ENCODE peak calls at places on chromosomes 16 and 17, in four cellular contexts. R is A549, P is WTC11, X is K562. A is an unnamed sample.

GRCh38 chr17:17008998-17009397 is 33.3 kb upstream of the MPRIP start:
- DNase-seq in R (no peak), P (no peak), X (no peak), A (no peak)

GRCh38 chr16:75491876-75492275 is 3.4 kb downstream of the CHST6 start:
- DNase-seq in R (peak; percentile 57), P (peak; percentile 39), X (no peak), A (no peak)

GRCh38 chr16:66520406-66521194 is 29.3 kb downstream of the TK2 start:
- DNase-seq in R (no peak), P (no peak), X (no peak), A (no peak)

GRCh38 chr17:79792984-79793923 is 3.6 kb downstream of the CBX8 start:
- DNase-seq in R (peak; percentile 85), P (peak; percentile 44), X (no peak), A (no peak)

GRCh38 chr16:3020247-3020603 is at the start of gene TNFRSF12A:
- DNase-seq in R (peak; percentile 64), P (peak; percentile 80), X (peak; percentile 87), A (peak; percentile 66)

GRCh38 chr17:44914148-44914547 is 1.2 kb downstream of the GFAP start:
- DNase-seq in R (no peak), P (no peak), X (peak; percentile 55), A (no peak)

GRCh38 chr16:19008245-19008644 is 24.5 kb downstream of the TMC7 start:
- DNase-seq in R (no peak), P (peak; percentile 19), X (no peak), A (peak; percentile 71)

GRCh38 chr17:6556121-6557039 is at the start of gene PITPNM3:
- DNase-seq in R (no peak), P (peak; percentile 42), X (peak; percentile 75), A (no peak)

GRCh38 chr16:66649636-66650205 is 45.2 kb downstream of the CMTM3 start:
- DNase-seq in R (no peak), P (no peak), X (no peak), A (no peak)

GRCh38 chr17:74281799-74282198 is 7.8 kb downstream of the DNAI2 start:
- DNase-seq in R (no peak), P (no peak), X (no peak), A (no peak)

DNA sequence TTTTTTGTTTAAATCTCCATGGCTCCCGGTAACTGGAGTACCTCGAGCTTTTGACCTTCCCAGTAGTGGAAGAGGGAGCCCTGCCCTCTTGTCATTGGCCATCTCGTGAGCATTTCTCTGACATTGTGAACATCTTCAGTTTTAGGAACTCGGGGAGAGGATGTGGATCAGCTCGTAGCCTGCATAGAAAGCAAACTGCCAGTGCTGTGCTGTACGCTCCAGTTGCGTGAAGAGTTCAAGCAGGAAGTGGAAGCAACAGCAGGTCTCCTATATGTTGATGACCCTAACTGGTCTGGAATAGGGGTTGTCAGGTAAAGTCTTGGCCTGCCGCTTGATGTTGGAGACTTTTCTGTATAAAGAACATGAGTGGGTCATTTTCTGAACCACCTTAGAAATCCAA is 24.3 kb downstream of the NTAN1 start:
- DNase-seq in R (no peak), P (no peak), X (no peak), A (no peak)
- TF ChIP-seq HMGXB4 in R (no peak), P (no peak), X (no peak), A (no peak)

GRCh38 chr17:82053556-82054263 is 2.0 kb downstream of the GPS1 start:
- DNase-seq in R (no peak), P (no peak), X (no peak), A (no peak)

GRCh38 chr17:82055965-82056728 is 4.4 kb downstream of the GPS1 start:
- DNase-seq in R (no peak), P (no peak), X (no peak), A (no peak)

GRCh38 chr17:82054351-82055022 is 2.8 kb downstream of the GPS1 start:
- DNase-seq in R (no peak), P (no peak), X (no peak), A (no peak)

GRCh38 chr17:82056729-82057621 is 5.3 kb downstream of the GPS1 start:
- DNase-seq in R (no peak), P (no peak), X (no peak), A (peak; percentile 79)

DNA sequence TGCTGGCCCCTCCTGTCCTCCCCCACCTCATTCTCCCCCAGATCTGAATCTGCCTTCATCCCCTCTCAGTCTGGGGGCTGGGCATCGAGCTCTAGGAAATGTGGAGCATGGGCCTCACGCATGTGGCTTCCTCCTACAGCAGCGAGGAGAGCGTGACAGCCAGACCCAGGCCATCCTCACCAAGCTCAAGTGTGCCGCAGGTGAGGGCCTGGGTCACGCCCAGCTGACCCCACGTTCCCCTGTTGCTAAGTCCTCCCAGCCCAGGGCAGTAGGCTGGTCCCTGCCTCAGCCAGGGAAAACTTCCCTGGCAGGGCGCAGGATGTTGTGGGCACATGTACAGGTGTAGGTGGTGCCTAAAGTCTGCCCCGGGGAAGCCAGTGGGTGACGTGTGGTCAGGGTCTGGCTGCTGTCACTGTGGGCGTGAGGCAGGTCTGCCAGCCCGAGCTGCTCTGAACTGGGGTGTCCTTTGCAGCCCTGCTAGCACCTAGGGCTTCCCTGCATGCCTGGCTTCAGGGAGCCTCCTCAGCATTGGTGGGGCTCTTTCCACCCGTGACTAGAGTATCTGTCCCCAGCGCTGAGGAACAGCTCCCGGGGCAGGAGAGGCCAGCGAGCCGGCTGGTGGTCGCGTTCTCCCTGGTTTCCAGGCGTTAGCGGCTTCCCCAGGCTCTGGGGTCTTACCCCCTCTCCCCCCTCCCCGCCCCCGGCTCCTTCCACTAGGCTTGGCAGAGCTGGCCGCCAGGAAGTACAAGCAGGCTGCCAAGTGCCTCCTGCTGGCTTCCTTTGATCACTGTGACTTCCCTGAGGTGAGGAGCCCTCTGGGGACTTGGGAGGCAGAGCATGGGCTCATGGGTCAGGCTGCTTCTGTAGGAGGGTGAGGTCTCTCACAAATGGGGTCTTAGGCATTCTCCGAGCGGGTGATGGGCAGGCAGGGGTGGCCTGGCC is 3.6 kb downstream of the GPS1 start:
- DNase-seq in R (no peak), P (no peak), X (no peak), A (no peak)
- TF ChIP-seq HMGXB4 in R (no peak), P (no peak), X (no peak), A (no peak)

GRCh38 chr17:66834919-66835454 is at the start of gene CACNG5:
- DNase-seq in R (peak; percentile 57), P (peak; percentile 69), X (peak; percentile 93), A (no peak)
- TF ChIP-seq HMGXB4 in R (no peak), P (no peak), X (no peak), A (no peak)

GRCh38 chr16:62201911-62202310 is 165.7 kb upstream of the CDH8 start:
- DNase-seq in R (no peak), P (peak; percentile 35), X (no peak), A (no peak)
- TF ChIP-seq HMGXB4 in R (no peak), P (no peak), X (no peak), A (no peak)

GRCh38 chr17:12180644-12181261 is 160.1 kb downstream of the MAP2K4 start:
- DNase-seq in R (peak; percentile 27), P (peak; percentile 16), X (peak; percentile 29), A (peak; percentile 47)
- TF ChIP-seq HMGXB4 in R (no peak), P (no peak), X (no peak), A (no peak)

GRCh38 chr16:4386951-4387565 is 15.4 kb downstream of the VASN start:
- DNase-seq in R (no peak), P (no peak), X (no peak), A (no peak)
- TF ChIP-seq HMGXB4 in R (no peak), P (no peak), X (no peak), A (no peak)

GRCh38 chr16:86772671-86773338 is 194.5 kb downstream of the FOXL1 start:
- DNase-seq in R (no peak), P (no peak), X (no peak), A (no peak)
- TF ChIP-seq HMGXB4 in R (no peak), P (no peak), X (no peak), A (no peak)

DNA sequence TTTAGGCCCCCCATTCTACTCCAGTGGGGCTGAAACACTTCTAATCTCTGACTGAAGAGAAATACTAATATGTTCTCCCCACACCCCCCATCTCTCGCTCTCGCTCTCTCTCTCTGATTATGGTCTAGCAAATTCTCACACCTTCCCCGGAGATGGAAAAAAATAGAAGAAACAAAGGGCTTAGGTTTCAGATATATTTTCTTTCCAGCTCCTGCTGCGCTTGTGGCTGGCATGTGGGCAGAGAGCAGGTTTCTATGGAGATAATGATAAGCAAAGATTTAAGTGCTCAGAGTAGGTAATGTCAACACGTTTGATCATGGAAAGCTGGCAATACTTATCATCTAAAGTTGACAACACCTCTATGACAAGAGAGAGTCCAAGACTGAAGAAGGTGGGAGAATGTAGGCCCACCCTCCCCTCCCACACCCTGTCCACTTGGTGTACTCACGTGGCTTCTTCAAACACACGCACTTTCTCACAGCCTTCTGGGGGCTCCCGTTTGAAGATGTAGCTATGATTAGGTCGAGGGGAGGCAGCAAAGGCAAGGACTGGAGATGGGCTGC is 8.0 kb upstream of the SLC35B1 start:
- DNase-seq in R (no peak), P (no peak), X (no peak), A (no peak)
- TF ChIP-seq HMGXB4 in R (no peak), P (no peak), X (no peak), A (no peak)

GRCh38 chr17:77105706-77106105 is 35.1 kb upstream of the SEC14L1 start:
- DNase-seq in R (no peak), P (no peak), X (no peak), A (no peak)

GRCh38 chr17:77109159-77110005 is 31.4 kb upstream of the SEC14L1 start:
- DNase-seq in R (no peak), P (no peak), X (no peak), A (no peak)

GRCh38 chr17:77106874-77107358 is 33.9 kb upstream of the SEC14L1 start:
- DNase-seq in R (no peak), P (no peak), X (no peak), A (no peak)

GRCh38 chr17:77110006-77110374 is 30.8 kb upstream of the SEC14L1 start:
- DNase-seq in R (no peak), P (no peak), X (no peak), A (no peak)

GRCh38 chr17:77107506-77108433 is 33.0 kb upstream of the SEC14L1 start:
- DNase-seq in R (no peak), P (no peak), X (peak; percentile 35), A (no peak)
- TF ChIP-seq HMGXB4 in R (no peak), P (no peak), X (no peak), A (no peak)

GRCh38 chr16:57722651-57723050 is 12.9 kb upstream of the KATNB1 start:
- DNase-seq in R (no peak), P (no peak), X (no peak), A (no peak)

GRCh38 chr16:57723170-57723569 is 12.4 kb upstream of the KATNB1 start:
- DNase-seq in R (no peak), P (no peak), X (peak; percentile 48), A (peak; percentile 42)

GRCh38 chr16:57721356-57721755 is 14.2 kb upstream of the KATNB1 start:
- DNase-seq in R (no peak), P (no peak), X (no peak), A (no peak)

GRCh38 chr16:57721765-57722499 is 13.6 kb upstream of the KATNB1 start:
- DNase-seq in R (no peak), P (no peak), X (no peak), A (no peak)

DNA sequence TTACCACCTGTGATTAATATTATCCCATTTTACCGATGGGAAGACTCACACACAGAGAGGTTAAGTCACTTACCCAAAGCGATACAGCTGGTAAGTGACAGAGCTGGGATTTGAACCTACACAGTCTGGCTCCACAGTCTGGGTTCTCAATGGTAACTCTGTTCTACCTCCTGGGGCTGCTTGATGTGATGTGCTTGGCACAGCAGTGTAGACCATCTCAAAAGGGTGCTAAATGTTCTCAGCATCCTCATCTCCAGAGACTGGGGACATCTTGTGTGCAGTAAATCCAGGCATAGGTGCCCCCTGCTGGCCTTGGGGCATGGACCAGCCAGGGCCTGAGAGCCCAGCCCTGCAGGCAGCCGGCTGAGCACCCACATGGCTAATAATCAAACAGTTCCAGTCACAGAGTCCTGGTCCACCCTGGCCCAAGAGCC is 15.4 kb upstream of the KATNB1 start:
- DNase-seq in R (peak; percentile 72), P (peak; percentile 56), X (peak; percentile 70), A (peak; percentile 72)
- TF ChIP-seq HMGXB4 in R (no peak), P (no peak), X (no peak), A (peak; percentile 66)

A was measured in HepG2.